ENCODE peak calls at places on chromosomes 3 and 15, in seven cellular contexts. One of them, this sample, is unnamed.

GRCh38 chr3:52798376-52798977 is 3.9 kb downstream of the ITIH3 start:
- DNase-seq in cardiac fibroblast: peak; percentile 26
- DNase-seq in stomach: no peak
- DNase-seq in esophagus squamous epithelium: no peak
- DNase-seq in fibroblast of mammary gland: no peak
- DNase-seq in psoas muscle: no peak
- DNase-seq in astrocyte of the spinal cord: no peak
- DNase-seq in this sample: no peak

GRCh38 chr3:30644615-30645014 is 38.2 kb downstream of the TGFBR2 start:
- DNase-seq in cardiac fibroblast: peak; percentile 76
- DNase-seq in stomach: peak; percentile 40
- DNase-seq in esophagus squamous epithelium: no peak
- DNase-seq in fibroblast of mammary gland: peak; percentile 67
- DNase-seq in psoas muscle: no peak
- DNase-seq in astrocyte of the spinal cord: peak; percentile 64
- DNase-seq in this sample: peak; percentile 81

GRCh38 chr3:101868534-101869464 is 19.5 kb downstream of the NFKBIZ start:
- DNase-seq in cardiac fibroblast: peak; percentile 62
- DNase-seq in stomach: peak; percentile 67
- DNase-seq in esophagus squamous epithelium: no peak
- DNase-seq in fibroblast of mammary gland: no peak
- DNase-seq in psoas muscle: no peak
- DNase-seq in astrocyte of the spinal cord: peak; percentile 75
- DNase-seq in this sample: no peak

GRCh38 chr3:50267280-50267913 is 1.6 kb upstream of the SEMA3B start:
- DNase-seq in cardiac fibroblast: peak; percentile 54
- DNase-seq in stomach: peak; percentile 87
- DNase-seq in esophagus squamous epithelium: no peak
- DNase-seq in fibroblast of mammary gland: no peak
- DNase-seq in psoas muscle: peak; percentile 85
- DNase-seq in astrocyte of the spinal cord: no peak
- DNase-seq in this sample: peak; percentile 44

GRCh38 chr3:12483872-12484197 is 445 bp upstream of the TSEN2 start:
- DNase-seq in cardiac fibroblast: no peak
- DNase-seq in stomach: no peak
- DNase-seq in esophagus squamous epithelium: no peak
- DNase-seq in fibroblast of mammary gland: no peak
- DNase-seq in psoas muscle: peak; percentile 52
- DNase-seq in astrocyte of the spinal cord: no peak
- DNase-seq in this sample: no peak

GRCh38 chr15:101361418-101361817 is 66.4 kb upstream of the SNRPA1 start:
- DNase-seq in cardiac fibroblast: no peak
- DNase-seq in stomach: no peak
- DNase-seq in esophagus squamous epithelium: no peak
- DNase-seq in fibroblast of mammary gland: no peak
- DNase-seq in psoas muscle: no peak
- DNase-seq in astrocyte of the spinal cord: no peak
- DNase-seq in this sample: no peak

GRCh38 chr3:73733796-73734195 is 109.1 kb upstream of the PDZRN3 start:
- DNase-seq in cardiac fibroblast: no peak
- DNase-seq in stomach: no peak
- DNase-seq in esophagus squamous epithelium: no peak
- DNase-seq in fibroblast of mammary gland: no peak
- DNase-seq in psoas muscle: no peak
- DNase-seq in astrocyte of the spinal cord: no peak
- DNase-seq in this sample: no peak

GRCh38 chr3:15271785-15272381 is 60.5 kb downstream of the SH3BP5 start:
- DNase-seq in cardiac fibroblast: no peak
- DNase-seq in stomach: peak; percentile 47
- DNase-seq in esophagus squamous epithelium: peak; percentile 20
- DNase-seq in fibroblast of mammary gland: no peak
- DNase-seq in psoas muscle: peak; percentile 61
- DNase-seq in astrocyte of the spinal cord: no peak
- DNase-seq in this sample: no peak

GRCh38 chr3:133038731-133039398 is 674 bp downstream of the TMEM108 start:
- DNase-seq in cardiac fibroblast: peak; percentile 5
- DNase-seq in stomach: peak; percentile 29
- DNase-seq in esophagus squamous epithelium: no peak
- DNase-seq in fibroblast of mammary gland: no peak
- DNase-seq in psoas muscle: peak; percentile 54
- DNase-seq in astrocyte of the spinal cord: peak; percentile 6
- DNase-seq in this sample: no peak

GRCh38 chr15:74307827-74308642 is 59.4 kb downstream of the CYP11A1 start:
- DNase-seq in cardiac fibroblast: peak; percentile 80
- DNase-seq in stomach: peak; percentile 59
- DNase-seq in esophagus squamous epithelium: no peak
- DNase-seq in fibroblast of mammary gland: peak; percentile 59
- DNase-seq in psoas muscle: no peak
- DNase-seq in astrocyte of the spinal cord: peak; percentile 66
- DNase-seq in this sample: peak; percentile 64

GRCh38 chr15:92365079-92365478 is 28.6 kb upstream of the ST8SIA2 start:
- DNase-seq in cardiac fibroblast: no peak
- DNase-seq in stomach: peak; percentile 49
- DNase-seq in esophagus squamous epithelium: no peak
- DNase-seq in fibroblast of mammary gland: peak; percentile 15
- DNase-seq in psoas muscle: no peak
- DNase-seq in astrocyte of the spinal cord: peak; percentile 75
- DNase-seq in this sample: peak; percentile 2

GRCh38 chr3:33194303-33194702 is 24.3 kb downstream of the SUSD5 start:
- DNase-seq in cardiac fibroblast: no peak
- DNase-seq in stomach: no peak
- DNase-seq in esophagus squamous epithelium: no peak
- DNase-seq in fibroblast of mammary gland: no peak
- DNase-seq in psoas muscle: no peak
- DNase-seq in astrocyte of the spinal cord: no peak
- DNase-seq in this sample: no peak

GRCh38 chr3:193145248-193145647 is 95.8 kb upstream of the PLAAT1 start:
- DNase-seq in cardiac fibroblast: no peak
- DNase-seq in stomach: no peak
- DNase-seq in esophagus squamous epithelium: no peak
- DNase-seq in fibroblast of mammary gland: no peak
- DNase-seq in psoas muscle: no peak
- DNase-seq in astrocyte of the spinal cord: no peak
- DNase-seq in this sample: no peak

GRCh38 chr15:73922186-73923151 is 3.8 kb upstream of the LOXL1 start:
- DNase-seq in cardiac fibroblast: peak; percentile 89
- DNase-seq in stomach: no peak
- DNase-seq in esophagus squamous epithelium: no peak
- DNase-seq in fibroblast of mammary gland: peak; percentile 62
- DNase-seq in psoas muscle: no peak
- DNase-seq in astrocyte of the spinal cord: peak; percentile 55
- DNase-seq in this sample: peak; percentile 81

GRCh38 chr3:168025076-168025475 is 70.6 kb downstream of the GOLIM4 start:
- DNase-seq in cardiac fibroblast: peak; percentile 31
- DNase-seq in stomach: no peak
- DNase-seq in esophagus squamous epithelium: no peak
- DNase-seq in fibroblast of mammary gland: peak; percentile 77
- DNase-seq in psoas muscle: no peak
- DNase-seq in astrocyte of the spinal cord: peak; percentile 48
- DNase-seq in this sample: peak; percentile 19

GRCh38 chr3:156648086-156648485 is 26.3 kb upstream of the TIPARP start:
- DNase-seq in cardiac fibroblast: peak; percentile 37
- DNase-seq in stomach: no peak
- DNase-seq in esophagus squamous epithelium: no peak
- DNase-seq in fibroblast of mammary gland: peak; percentile 25
- DNase-seq in psoas muscle: no peak
- DNase-seq in astrocyte of the spinal cord: peak; percentile 53
- DNase-seq in this sample: peak; percentile 69

GRCh38 chr3:62876064-62876463 is 848 bp upstream of the CADPS start:
- DNase-seq in cardiac fibroblast: peak; percentile 40
- DNase-seq in stomach: no peak
- DNase-seq in esophagus squamous epithelium: no peak
- DNase-seq in fibroblast of mammary gland: peak; percentile 57
- DNase-seq in psoas muscle: peak; percentile 49
- DNase-seq in astrocyte of the spinal cord: peak; percentile 56
- DNase-seq in this sample: peak; percentile 44

GRCh38 chr15:35958021-35958420 is 412.1 kb upstream of the DPH6 start:
- DNase-seq in cardiac fibroblast: peak; percentile 26
- DNase-seq in stomach: no peak
- DNase-seq in esophagus squamous epithelium: no peak
- DNase-seq in fibroblast of mammary gland: peak; percentile 51
- DNase-seq in psoas muscle: no peak
- DNase-seq in astrocyte of the spinal cord: peak; percentile 43
- DNase-seq in this sample: no peak

GRCh38 chr3:32913790-32914446 is 37.5 kb upstream of the CCR4 start:
- DNase-seq in cardiac fibroblast: peak; percentile 93
- DNase-seq in stomach: no peak
- DNase-seq in esophagus squamous epithelium: no peak
- DNase-seq in fibroblast of mammary gland: peak; percentile 80
- DNase-seq in psoas muscle: peak; percentile 75
- DNase-seq in astrocyte of the spinal cord: peak; percentile 18
- DNase-seq in this sample: peak; percentile 26

GRCh38 chr3:124322966-124323365 is 331.0 kb upstream of the ROPN1 start:
- DNase-seq in cardiac fibroblast: no peak
- DNase-seq in stomach: no peak
- DNase-seq in esophagus squamous epithelium: no peak
- DNase-seq in fibroblast of mammary gland: no peak
- DNase-seq in psoas muscle: no peak
- DNase-seq in astrocyte of the spinal cord: peak; percentile 20
- DNase-seq in this sample: no peak

GRCh38 chr3:151426337-151426648 is 34.6 kb downstream of the IGSF10 start:
- DNase-seq in cardiac fibroblast: no peak
- DNase-seq in stomach: no peak
- DNase-seq in esophagus squamous epithelium: no peak
- DNase-seq in fibroblast of mammary gland: no peak
- DNase-seq in psoas muscle: no peak
- DNase-seq in astrocyte of the spinal cord: no peak
- DNase-seq in this sample: no peak

GRCh38 chr3:40617084-40617483 is 92.3 kb downstream of the ZNF621 start:
- DNase-seq in cardiac fibroblast: no peak
- DNase-seq in stomach: no peak
- DNase-seq in esophagus squamous epithelium: no peak
- DNase-seq in fibroblast of mammary gland: no peak
- DNase-seq in psoas muscle: no peak
- DNase-seq in astrocyte of the spinal cord: no peak
- DNase-seq in this sample: no peak

DNA sequence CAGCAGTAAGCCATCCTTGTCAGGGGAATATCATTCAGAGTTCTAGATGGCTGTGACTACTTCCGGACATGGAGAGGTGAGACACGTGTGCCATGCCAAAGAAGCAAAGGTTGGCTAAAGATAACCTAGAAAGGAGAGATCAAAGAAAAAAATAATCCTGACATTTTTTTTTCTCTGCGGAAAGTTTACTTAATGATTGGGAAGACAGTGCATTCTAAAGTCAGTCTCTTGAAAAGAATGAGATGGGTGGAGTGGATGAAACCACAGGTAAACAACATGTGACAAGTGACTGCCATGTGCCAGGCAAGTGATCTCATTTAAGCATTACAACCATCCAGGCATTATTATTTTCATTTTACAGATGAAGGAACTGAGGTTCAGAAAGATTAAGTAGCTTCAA is 436.6 kb downstream of the SOX2 start:
- DNase-seq in cardiac fibroblast: no peak
- DNase-seq in stomach: no peak
- DNase-seq in esophagus squamous epithelium: no peak
- DNase-seq in fibroblast of mammary gland: no peak
- DNase-seq in psoas muscle: no peak
- DNase-seq in astrocyte of the spinal cord: no peak
- DNase-seq in this sample: no peak
- TF ChIP-seq CTCF in cardiac fibroblast: no peak
- TF ChIP-seq CTCF in stomach: no peak
- TF ChIP-seq CTCF in esophagus squamous epithelium: no peak
- TF ChIP-seq CTCF in fibroblast of mammary gland: no peak
- TF ChIP-seq CTCF in psoas muscle: no peak
- TF ChIP-seq CTCF in astrocyte of the spinal cord: no peak
- TF ChIP-seq CTCF in this sample: no peak

GRCh38 chr15:25415217-25415616 is 23.6 kb downstream of the UBE3A start:
- DNase-seq in cardiac fibroblast: no peak
- DNase-seq in stomach: no peak
- DNase-seq in esophagus squamous epithelium: no peak
- DNase-seq in fibroblast of mammary gland: no peak
- DNase-seq in psoas muscle: no peak
- DNase-seq in astrocyte of the spinal cord: no peak
- DNase-seq in this sample: no peak

GRCh38 chr15:25417604-25418003 is 21.2 kb downstream of the UBE3A start:
- DNase-seq in cardiac fibroblast: no peak
- DNase-seq in stomach: no peak
- DNase-seq in esophagus squamous epithelium: no peak
- DNase-seq in fibroblast of mammary gland: no peak
- DNase-seq in psoas muscle: no peak
- DNase-seq in astrocyte of the spinal cord: no peak
- DNase-seq in this sample: no peak

GRCh38 chr15:25415707-25416106 is 23.1 kb downstream of the UBE3A start:
- DNase-seq in cardiac fibroblast: no peak
- DNase-seq in stomach: no peak
- DNase-seq in esophagus squamous epithelium: no peak
- DNase-seq in fibroblast of mammary gland: no peak
- DNase-seq in psoas muscle: no peak
- DNase-seq in astrocyte of the spinal cord: no peak
- DNase-seq in this sample: no peak

GRCh38 chr15:25418202-25418601 is 20.6 kb downstream of the UBE3A start:
- DNase-seq in cardiac fibroblast: no peak
- DNase-seq in stomach: no peak
- DNase-seq in esophagus squamous epithelium: no peak
- DNase-seq in fibroblast of mammary gland: no peak
- DNase-seq in psoas muscle: no peak
- DNase-seq in astrocyte of the spinal cord: no peak
- DNase-seq in this sample: no peak

GRCh38 chr15:25416693-25417092 is 22.1 kb downstream of the UBE3A start:
- DNase-seq in cardiac fibroblast: no peak
- DNase-seq in stomach: no peak
- DNase-seq in esophagus squamous epithelium: no peak
- DNase-seq in fibroblast of mammary gland: no peak
- DNase-seq in psoas muscle: no peak
- DNase-seq in astrocyte of the spinal cord: no peak
- DNase-seq in this sample: no peak
- H3K4me3 ChIP-seq in cardiac fibroblast: no peak overlapping the region
- H3K4me3 ChIP-seq in stomach: no peak overlapping the region
- H3K4me3 ChIP-seq in esophagus squamous epithelium: no peak overlapping the region
- H3K4me3 ChIP-seq in fibroblast of mammary gland: no peak overlapping the region
- H3K4me3 ChIP-seq in psoas muscle: no peak overlapping the region
- H3K4me3 ChIP-seq in astrocyte of the spinal cord: no peak overlapping the region
- H3K4me3 ChIP-seq in this sample: no peak overlapping the region

GRCh38 chr3:41794748-41795589 is 166.9 kb downstream of the ULK4 start:
- DNase-seq in cardiac fibroblast: no peak
- DNase-seq in stomach: no peak
- DNase-seq in esophagus squamous epithelium: no peak
- DNase-seq in fibroblast of mammary gland: no peak
- DNase-seq in psoas muscle: no peak
- DNase-seq in astrocyte of the spinal cord: no peak
- DNase-seq in this sample: no peak

GRCh38 chr3:41792806-41793205 is 169.1 kb downstream of the ULK4 start:
- DNase-seq in cardiac fibroblast: no peak
- DNase-seq in stomach: no peak
- DNase-seq in esophagus squamous epithelium: no peak
- DNase-seq in fibroblast of mammary gland: no peak
- DNase-seq in psoas muscle: no peak
- DNase-seq in astrocyte of the spinal cord: no peak
- DNase-seq in this sample: no peak
- TF ChIP-seq CTCF in cardiac fibroblast: no peak
- TF ChIP-seq CTCF in stomach: no peak
- TF ChIP-seq CTCF in esophagus squamous epithelium: no peak
- TF ChIP-seq CTCF in fibroblast of mammary gland: no peak
- TF ChIP-seq CTCF in psoas muscle: no peak
- TF ChIP-seq CTCF in astrocyte of the spinal cord: no peak
- TF ChIP-seq CTCF in this sample: no peak

DNA sequence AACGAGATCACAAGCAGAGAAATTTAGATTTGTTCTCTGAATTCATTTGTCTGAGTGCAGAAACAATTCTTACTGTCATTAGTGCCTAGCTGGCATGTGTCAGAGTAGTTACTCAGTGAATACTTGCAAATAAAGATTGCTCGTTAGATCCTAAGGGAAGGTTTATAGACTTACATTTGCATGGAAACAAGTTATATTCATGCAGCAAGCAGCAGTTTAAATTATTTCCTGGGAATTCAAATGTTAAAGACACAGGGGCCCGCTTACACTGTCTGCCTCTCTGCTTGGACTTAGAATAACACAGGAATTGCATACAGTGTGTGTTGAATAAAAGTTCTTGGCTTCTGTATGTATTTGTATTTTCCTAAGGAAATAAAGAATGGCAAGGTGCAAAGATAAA is 680.6 kb upstream of the NECTIN3 start:
- DNase-seq in cardiac fibroblast: no peak
- DNase-seq in stomach: no peak
- DNase-seq in esophagus squamous epithelium: no peak
- DNase-seq in fibroblast of mammary gland: no peak
- DNase-seq in psoas muscle: no peak
- DNase-seq in astrocyte of the spinal cord: no peak
- DNase-seq in this sample: no peak
- H3K4me3 ChIP-seq in cardiac fibroblast: no peak overlapping the region
- H3K4me3 ChIP-seq in stomach: no peak overlapping the region
- H3K4me3 ChIP-seq in esophagus squamous epithelium: no peak overlapping the region
- H3K4me3 ChIP-seq in fibroblast of mammary gland: no peak overlapping the region
- H3K4me3 ChIP-seq in psoas muscle: no peak overlapping the region
- H3K4me3 ChIP-seq in astrocyte of the spinal cord: no peak overlapping the region
- H3K4me3 ChIP-seq in this sample: no peak overlapping the region

This sample was measured in fibroblast of villous mesenchyme.